ENCODE peak calls at places on chromosome 18, in six cellular contexts. O is M059J, G is HCT116, T is fibroblast of lung, W is D341Med, N is NT2/D1. Q is an unnamed sample.

GRCh38 chr18:26002375-26002774 is 88.0 kb downstream of the SS18 start:
- DNase-seq in G (no peak), W (no peak), O (no peak), N (no peak), T (no peak), Q (no peak)

GRCh38 chr18:8793445-8794132 is 88.2 kb downstream of the MTCL1 start:
- DNase-seq in O (peak; percentile 38), N (no peak), T (peak; percentile 37), G (no peak), W (no peak), Q (no peak)

GRCh38 chr18:9985641-9986040 is 71.8 kb downstream of the VAPA start:
- DNase-seq in W (no peak), N (no peak), O (no peak), G (no peak), T (no peak), Q (peak; percentile 34)

GRCh38 chr18:47175283-47175894 is 775 bp downstream of the IER3IP1 start:
- DNase-seq in G (no peak), W (no peak), N (no peak), O (peak; percentile 16), T (no peak), Q (no peak)

GRCh38 chr18:3994061-3994687 is 460.9 kb downstream of the DLGAP1 start:
- DNase-seq in O (no peak), G (no peak), W (no peak), N (no peak), T (no peak), Q (no peak)

GRCh38 chr18:9053814-9054213 is 48.7 kb upstream of the NDUFV2 start:
- DNase-seq in T (no peak), W (no peak), N (no peak), O (no peak), G (no peak), Q (no peak)

GRCh38 chr18:55735199-55735855 is 147.3 kb upstream of the TCF4 start:
- DNase-seq in W (no peak), G (no peak), N (no peak), T (no peak), O (no peak), Q (no peak)

GRCh38 chr18:78849046-78849445 is 130.6 kb upstream of the SALL3 start:
- DNase-seq in G (no peak), N (no peak), O (no peak), T (no peak), W (peak; percentile 12), Q (no peak)

GRCh38 chr18:34647251-34647650 is 62.8 kb upstream of the DTNA start:
- DNase-seq in W (no peak), T (no peak), O (peak; percentile 3), N (no peak), G (peak; percentile 23), Q (peak; percentile 74)

GRCh38 chr18:47180765-47181164 is 4.6 kb upstream of the IER3IP1 start:
- DNase-seq in T (no peak), G (no peak), O (no peak), N (no peak), W (no peak), Q (no peak)

GRCh38 chr18:74163019-74163656 is 14.8 kb downstream of the TIMM21 start:
- DNase-seq in N (no peak), O (no peak), G (no peak), T (no peak), W (no peak), Q (no peak)

GRCh38 chr18:8654482-8655451 is 45.5 kb downstream of the RAB12 start:
- DNase-seq in N (no peak), O (no peak), T (no peak), G (no peak), W (no peak), Q (peak; percentile 26)

GRCh38 chr18:68072744-68073143 is 556.2 kb upstream of the DSEL start:
- DNase-seq in G (no peak), O (no peak), N (no peak), T (no peak), W (no peak), Q (no peak)

GRCh38 chr18:77651441-77651840 is 401.8 kb downstream of the GALR1 start:
- DNase-seq in O (no peak), N (no peak), T (no peak), W (no peak), G (no peak), Q (no peak)

GRCh38 chr18:50006470-50007046 is 188.4 kb downstream of the MYO5B start:
- DNase-seq in N (no peak), G (no peak), W (no peak), O (no peak), T (no peak), Q (no peak)

GRCh38 chr18:9803698-9804516 is 81.9 kb upstream of the TXNDC2 start:
- DNase-seq in W (no peak), G (no peak), N (no peak), T (peak; percentile 39), O (no peak), Q (peak; percentile 34)

GRCh38 chr18:77096936-77097886 is 35.4 kb downstream of the MBP start:
- DNase-seq in T (no peak), G (no peak), W (no peak), N (peak; percentile 32), O (no peak), Q (peak; percentile 83)

GRCh38 chr18:644395-645004 is 13.0 kb upstream of the TYMS start:
- DNase-seq in N (no peak), G (no peak), W (no peak), O (peak; percentile 30), T (peak; percentile 35), Q (no peak)